ENCODE peak calls at places on chromosomes 2 and 18, in five cellular contexts. Z, E, G, W and Y are unnamed samples.

GRCh38 chr2:53633441-53633840 is 134.2 kb upstream of the CHAC2 start:
- DNase-seq in Z (no peak), E (no peak), G (no peak), W (no peak), Y (no peak)

GRCh38 chr2:135030826-135031225 is 16.4 kb downstream of the MAP3K19 start:
- DNase-seq in Z (no peak), E (no peak), G (no peak), W (no peak), Y (no peak)

GRCh38 chr18:26438980-26439379 is 109.4 kb downstream of the KCTD1 start:
- DNase-seq in Z (no peak), E (no peak), G (no peak), W (no peak), Y (no peak)

GRCh38 chr2:235813398-235813797 is 319.6 kb downstream of the AGAP1 start:
- DNase-seq in Z (no peak), E (no peak), G (no peak), W (no peak), Y (no peak)

GRCh38 chr2:111052621-111053020 is 68.1 kb upstream of the BCL2L11 start:
- DNase-seq in Z (peak; percentile 28), E (no peak), G (no peak), W (no peak), Y (no peak)

GRCh38 chr2:27860111-27860510 is 30.1 kb downstream of the RBKS start:
- DNase-seq in Z (no peak), E (no peak), G (no peak), W (no peak), Y (no peak)

GRCh38 chr2:184372484-184372883 is 225.8 kb upstream of the ZNF804A start:
- DNase-seq in Z (no peak), E (no peak), G (no peak), W (no peak), Y (no peak)

GRCh38 chr2:177252808-177253531 is 11.6 kb downstream of the NFE2L2 start:
- DNase-seq in Z (no peak), E (no peak), G (no peak), W (no peak), Y (no peak)

GRCh38 chr2:29749843-29750242 is 171.5 kb downstream of the ALK start:
- DNase-seq in Z (no peak), E (no peak), G (no peak), W (no peak), Y (no peak)

GRCh38 chr2:43013821-43014345 is 212.5 kb downstream of the ZFP36L2 start:
- DNase-seq in Z (no peak), E (no peak), G (peak; percentile 10), W (no peak), Y (no peak)

GRCh38 chr18:13909541-13909940 is 5.8 kb downstream of the MC2R start:
- DNase-seq in Z (no peak), E (no peak), G (no peak), W (no peak), Y (no peak)

GRCh38 chr2:152600051-152600657 is 117.1 kb downstream of the PRPF40A start:
- DNase-seq in Z (no peak), E (no peak), G (no peak), W (no peak), Y (no peak)

GRCh38 chr2:66730429-66730828 is 295.5 kb downstream of the MEIS1 start:
- DNase-seq in Z (no peak), E (no peak), G (no peak), W (no peak), Y (no peak)

GRCh38 chr18:361941-362913 is 94.4 kb upstream of the THOC1 start:
- DNase-seq in Z (no peak), E (no peak), G (no peak), W (peak; percentile 58), Y (peak; percentile 15)

GRCh38 chr2:230156782-230157181 is 63.0 kb downstream of the SP110 start:
- DNase-seq in Z (no peak), E (no peak), G (no peak), W (no peak), Y (no peak)

GRCh38 chr2:219107837-219108236 is 47.1 kb upstream of the IHH start:
- DNase-seq in Z (no peak), E (no peak), G (no peak), W (no peak), Y (no peak)
- TF ChIP-seq POLR2A in Z (no peak), E (no peak), G (no peak), W (no peak), Y (no peak)

DNA sequence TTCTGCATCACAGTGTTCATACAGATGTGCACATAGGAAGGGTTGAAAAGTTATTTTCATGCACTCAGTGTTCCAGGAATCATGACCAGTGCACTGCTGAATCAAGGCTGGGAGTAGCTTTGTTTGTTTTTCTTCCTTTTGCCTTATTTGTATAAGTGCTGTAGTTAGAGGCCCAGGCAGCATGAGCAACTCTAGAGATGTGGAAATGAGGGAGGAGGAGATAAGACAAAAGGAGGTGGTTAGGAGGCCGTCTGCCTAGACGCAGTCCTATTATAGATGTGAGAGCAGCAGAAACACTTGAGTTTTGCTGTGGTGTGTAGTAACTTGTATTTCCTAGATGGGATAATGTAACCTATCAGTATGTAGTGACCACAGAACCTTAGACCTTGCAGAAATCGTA is 264.3 kb upstream of the RASGRP3 start:
- DNase-seq in Z (no peak), E (no peak), G (no peak), W (no peak), Y (no peak)
- TF ChIP-seq POLR2A in Z (no peak), E (no peak), G (no peak), W (no peak), Y (no peak)

DNA sequence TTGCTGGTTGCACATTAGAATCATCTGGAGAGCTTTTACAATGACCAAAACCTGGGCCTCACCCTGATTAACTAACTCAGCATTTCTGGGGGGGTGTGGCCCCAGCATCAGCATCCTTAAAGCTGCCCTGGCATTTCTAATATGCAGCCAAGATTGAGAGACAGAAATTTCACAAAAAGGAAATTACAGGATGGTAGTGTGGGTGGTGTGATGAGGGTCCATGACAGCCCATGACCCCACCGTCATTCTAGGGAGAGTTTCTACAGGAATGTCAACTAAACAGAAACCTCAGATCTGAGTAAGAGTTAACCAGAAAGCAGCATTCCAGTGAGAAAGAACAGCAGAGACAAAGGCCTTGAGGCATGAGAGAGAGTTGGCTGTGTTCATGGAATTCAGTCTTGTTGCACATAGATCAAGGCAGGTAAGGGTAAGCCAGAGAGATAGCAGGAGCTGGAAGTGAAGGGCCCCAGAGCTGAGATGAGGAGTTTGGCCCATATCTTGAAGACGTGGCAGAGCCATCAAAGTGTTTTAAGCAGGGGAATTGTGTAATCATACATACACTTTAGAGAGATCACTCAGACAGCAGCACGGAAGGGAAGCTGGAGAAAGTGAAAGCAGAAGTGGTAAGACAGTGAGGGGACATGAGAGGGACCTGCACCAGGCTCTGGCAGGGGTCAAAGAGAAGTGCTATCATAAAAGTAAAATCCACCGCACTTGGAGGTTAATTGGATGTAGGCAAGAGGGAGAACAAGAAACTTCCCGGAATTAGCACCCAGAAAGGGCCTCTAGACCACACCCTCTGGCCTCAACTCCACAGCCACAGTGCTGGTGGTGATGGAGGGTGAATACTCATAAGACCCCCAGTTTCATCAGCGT is 7.8 kb upstream of the TRABD2A start:
- DNase-seq in Z (peak; percentile 31), E (peak; percentile 70), G (no peak), W (no peak), Y (no peak)
- TF ChIP-seq POLR2A in Z (no peak), E (peak; percentile 37), G (no peak), W (no peak), Y (no peak)

DNA sequence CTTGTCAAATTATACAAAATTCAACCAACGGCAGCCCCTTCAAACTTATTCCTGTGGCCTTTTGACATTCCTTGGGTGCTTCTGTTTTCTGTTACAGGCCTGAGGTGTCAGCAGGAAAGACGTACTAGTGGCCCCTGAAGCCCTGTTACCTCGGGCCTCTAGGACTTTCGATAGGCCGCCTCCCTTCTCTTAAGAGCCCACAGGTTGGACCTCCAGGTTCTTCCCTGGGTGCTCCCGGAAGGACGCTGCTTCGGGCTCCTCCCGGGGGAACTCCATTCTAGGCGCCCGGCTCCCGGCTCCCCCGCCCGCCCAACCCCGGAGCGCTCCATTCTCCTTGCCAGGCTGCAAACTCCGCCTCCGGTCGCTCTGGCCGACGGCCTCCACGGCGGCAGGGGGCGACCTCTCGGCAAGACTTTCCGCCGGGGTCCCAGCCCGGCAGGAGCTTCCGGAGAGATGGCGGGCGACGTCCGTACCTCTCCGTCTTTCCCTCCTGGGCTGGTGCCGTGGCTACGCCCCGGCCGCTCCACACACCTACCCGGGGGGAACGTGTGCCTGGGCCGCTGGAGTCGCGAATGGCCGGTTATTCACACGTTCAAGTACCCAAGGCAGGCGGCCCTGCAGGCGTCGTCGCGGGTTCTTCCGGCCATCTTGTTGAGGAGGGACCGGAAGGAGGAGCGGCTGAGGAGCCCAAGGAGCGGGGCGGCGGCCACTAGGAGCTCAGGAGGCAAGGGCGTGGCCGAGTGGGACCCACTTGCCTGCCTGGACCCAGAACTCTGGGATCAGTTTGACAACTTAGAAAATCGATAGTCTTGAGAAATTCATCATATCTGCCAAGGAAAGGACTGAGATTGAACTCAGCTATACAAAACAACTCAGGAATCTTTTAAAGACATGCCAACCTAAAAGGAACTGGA is 27.5 kb downstream of the BOLA3 start:
- DNase-seq in Z (peak; percentile 82), E (peak; percentile 54), G (peak; percentile 87), W (peak; percentile 71), Y (peak; percentile 63)
- TF ChIP-seq POLR2A in Z (peak; percentile 44), E (peak; percentile 95), G (peak; percentile 61), W (no peak), Y (no peak)

DNA sequence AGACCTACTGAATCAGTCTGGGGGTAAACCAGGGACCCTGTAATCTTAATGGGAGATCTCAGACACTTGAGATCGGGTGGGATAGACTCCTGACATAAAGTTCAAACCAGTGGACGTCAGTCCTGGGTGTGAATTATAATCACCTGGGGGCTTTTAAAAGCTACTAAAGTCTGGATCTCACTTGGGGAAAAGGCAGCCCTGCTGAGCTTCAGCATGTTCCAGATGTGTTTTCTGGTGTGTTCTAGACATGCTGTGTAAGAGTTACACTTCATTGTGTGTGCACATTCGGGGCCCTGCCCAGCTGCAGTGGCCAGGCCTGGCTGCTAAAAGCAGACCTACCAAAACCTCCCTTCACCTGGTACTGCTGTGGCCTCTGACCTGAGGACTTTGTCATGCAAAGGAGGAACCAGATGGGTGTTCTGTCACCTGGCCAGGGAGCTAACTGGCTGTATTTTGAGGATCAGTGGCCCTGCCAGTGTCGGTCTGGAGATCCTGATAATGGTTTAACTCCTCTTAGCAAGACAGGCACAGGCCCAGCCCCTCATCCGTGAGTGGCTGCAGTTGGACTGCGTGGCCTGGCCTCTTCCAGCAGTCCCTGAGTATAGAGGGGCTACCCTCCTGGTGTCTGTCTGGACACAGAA is 10.6 kb downstream of the RRM2 start:
- DNase-seq in Z (peak; percentile 51), E (no peak), G (no peak), W (no peak), Y (no peak)
- TF ChIP-seq POLR2A in Z (peak; percentile 45), E (peak; percentile 66), G (no peak), W (no peak), Y (no peak)

GRCh38 chr2:96526101-96526591 is 10.4 kb upstream of the ARID5A start:
- DNase-seq in Z (no peak), E (no peak), G (no peak), W (no peak), Y (no peak)

GRCh38 chr2:96527990-96528679 is 8.4 kb upstream of the ARID5A start:
- DNase-seq in Z (no peak), E (peak; percentile 72), G (no peak), W (no peak), Y (no peak)

GRCh38 chr2:96526615-96527014 is 9.9 kb upstream of the ARID5A start:
- DNase-seq in Z (no peak), E (no peak), G (no peak), W (no peak), Y (no peak)

GRCh38 chr2:96528680-96529375 is 7.7 kb upstream of the ARID5A start:
- DNase-seq in Z (no peak), E (no peak), G (no peak), W (no peak), Y (no peak)

GRCh38 chr2:96527052-96527964 is 9.2 kb upstream of the ARID5A start:
- DNase-seq in Z (peak; percentile 75), E (no peak), G (no peak), W (no peak), Y (no peak)
- TF ChIP-seq POLR2A in Z (no peak), E (peak; percentile 73), G (no peak), W (no peak), Y (no peak)